ENCODE peak calls at places on chromosomes 13 and 19, in six cellular contexts. B is Kasumi-1, D is lower leg skin, O is NCI-H1930, T is occipital lobe, Y is progenitor cell of endocrine pancreas. P is an unnamed sample.

GRCh38 chr13:101706651-101707050 is 254.2 kb downstream of the ITGBL1 start:
- DNase-seq in O (no peak), D (no peak), T (no peak), Y (no peak), B (peak; percentile 98), P (no peak)

GRCh38 chr19:18408053-18408476 is 10.6 kb upstream of the LRRC25 start:
- DNase-seq in Y (no peak), T (no peak), O (no peak), B (peak; percentile 46), D (no peak), P (peak; percentile 62)

GRCh38 chr13:51905787-51906186 is 44.0 kb downstream of the CCDC70 start:
- DNase-seq in B (no peak), T (no peak), D (peak; percentile 29), Y (no peak), O (no peak), P (no peak)

GRCh38 chr13:46134961-46135522 is 30.2 kb upstream of the CPB2 start:
- DNase-seq in Y (no peak), O (no peak), T (no peak), B (peak; percentile 11), D (no peak), P (peak; percentile 82)

GRCh38 chr19:18439025-18439909 is 1.3 kb upstream of the ISYNA1 start:
- DNase-seq in B (no peak), D (no peak), Y (no peak), O (no peak), T (no peak), P (peak; percentile 69)

GRCh38 chr19:38841787-38842438 is 7.9 kb downstream of the HNRNPL start:
- DNase-seq in O (no peak), B (no peak), T (no peak), Y (no peak), D (no peak), P (no peak)

GRCh38 chr19:29540128-29540527 is 14.3 kb downstream of the VSTM2B start:
- DNase-seq in O (no peak), D (peak; percentile 54), B (no peak), Y (no peak), T (no peak), P (no peak)

GRCh38 chr19:42088471-42089190 is 12.7 kb downstream of the ZNF574 start:
- DNase-seq in D (no peak), B (no peak), O (no peak), Y (no peak), T (no peak), P (no peak)

GRCh38 chr13:29917573-29918091 is 67.2 kb upstream of the UBL3 start:
- DNase-seq in Y (no peak), T (no peak), B (no peak), D (no peak), O (no peak), P (no peak)

GRCh38 chr19:33375760-33376159 is 2.3 kb downstream of the CEBPG start:
- DNase-seq in T (no peak), D (no peak), O (no peak), B (no peak), Y (no peak), P (no peak)

GRCh38 chr13:30727491-30728350 is 7.6 kb upstream of the ALOX5AP start:
- DNase-seq in Y (no peak), T (no peak), B (no peak), D (no peak), O (no peak), P (no peak)

GRCh38 chr19:48969276-48970138 is 4.4 kb downstream of the FTL start:
- DNase-seq in D (no peak), Y (no peak), B (peak; percentile 45), T (no peak), O (no peak), P (no peak)

P was measured in body of pancreas.